ENCODE peak calls at places on chromosomes 3 and 15, in five cellular contexts. N, E, Y, C and B are unnamed samples.

GRCh38 chr3:129347446-129347845 is 68.8 kb downstream of the HMCES start:
- DNase-seq in E (no peak), N (no peak), C (no peak), Y (no peak), B (no peak)

GRCh38 chr3:10524270-10524669 is 18.9 kb upstream of the ATP2B2 start:
- DNase-seq in E (no peak), N (no peak), C (no peak), Y (no peak), B (no peak)

GRCh38 chr3:109081746-109082510 is 36.0 kb downstream of the MORC1 start:
- DNase-seq in C (peak; percentile 40), N (no peak), Y (no peak), E (no peak), B (peak; percentile 41)

GRCh38 chr3:79038636-79039035 is 729.2 kb downstream of the ROBO1 start:
- DNase-seq in E (no peak), C (no peak), Y (no peak), N (no peak), B (no peak)

GRCh38 chr3:169812124-169812843 is 386 bp upstream of the LRRIQ4 start:
- DNase-seq in Y (peak; percentile 51), E (peak; percentile 86), N (peak; percentile 72), C (peak; percentile 61), B (peak; percentile 85)

GRCh38 chr3:85710490-85710889 is 751.7 kb downstream of the CADM2 start:
- DNase-seq in C (no peak), N (no peak), Y (no peak), E (no peak), B (no peak)

GRCh38 chr15:93088200-93088980 is 621 bp downstream of the RGMA start:
- DNase-seq in Y (no peak), E (no peak), C (peak; percentile 37), N (peak; percentile 45), B (peak; percentile 53)

GRCh38 chr3:185115371-185115770 is 37.5 kb downstream of the C3orf70 start:
- DNase-seq in C (no peak), Y (no peak), E (no peak), N (no peak), B (no peak)

GRCh38 chr15:26983822-26984221 is 12.8 kb downstream of the GABRG3 start:
- DNase-seq in C (no peak), N (no peak), Y (no peak), E (no peak), B (no peak)

GRCh38 chr15:72784233-72784876 is 797 bp upstream of the ADPGK start:
- DNase-seq in Y (peak; percentile 62), E (no peak), C (peak; percentile 64), N (no peak), B (peak; percentile 62)

GRCh38 chr15:34987623-34987981 is 485 bp downstream of the ZNF770 start:
- DNase-seq in Y (no peak), E (no peak), C (no peak), N (no peak), B (no peak)

GRCh38 chr3:43998374-43998840 is 243.3 kb upstream of the TOPAZ1 start:
- DNase-seq in N (no peak), C (peak; percentile 31), Y (no peak), E (peak; percentile 45), B (no peak)

GRCh38 chr3:133506215-133506901 is 67.1 kb upstream of the CDV3 start:
- DNase-seq in C (no peak), N (no peak), Y (no peak), E (no peak), B (peak; percentile 69)

GRCh38 chr15:73987646-73988045 is 4.4 kb downstream of the STOML1 start:
- DNase-seq in C (no peak), N (no peak), E (no peak), Y (no peak), B (no peak)

GRCh38 chr3:111582114-111582461 is 13.1 kb downstream of the ZBED2 start:
- DNase-seq in Y (no peak), C (no peak), E (no peak), N (no peak), B (no peak)

GRCh38 chr3:61594978-61595687 is 33.8 kb downstream of the PTPRG start:
- DNase-seq in E (no peak), C (no peak), Y (no peak), N (no peak), B (no peak)

GRCh38 chr3:33075996-33076395 is 20.9 kb downstream of the GLB1 start:
- DNase-seq in N (no peak), Y (no peak), E (no peak), C (no peak), B (no peak)

GRCh38 chr3:4828279-4829030 is 150.8 kb upstream of the BHLHE40 start:
- DNase-seq in E (peak; percentile 59), C (no peak), Y (no peak), N (peak; percentile 33), B (no peak)

GRCh38 chr3:61877359-61877770 is 316.0 kb downstream of the PTPRG start:
- DNase-seq in C (no peak), Y (no peak), E (no peak), N (no peak), B (peak; percentile 17)

GRCh38 chr3:188978772-188979171 is 193.0 kb upstream of the TPRG1 start:
- DNase-seq in C (no peak), Y (peak; percentile 83), N (no peak), E (no peak), B (no peak)

GRCh38 chr15:37106490-37107001 is 6.2 kb upstream of the MEIS2 start:
- DNase-seq in Y (peak; percentile 83), C (peak; percentile 53), N (peak; percentile 68), E (no peak), B (no peak)
- TF ChIP-seq CTCF in Y (no peak), C (peak; percentile 17), N (peak; percentile 38), E (peak; percentile 24), B (peak; percentile 41)

GRCh38 chr3:159200176-159200575 is 398.3 kb downstream of the MFSD1 start:
- DNase-seq in E (no peak), N (no peak), C (no peak), Y (no peak), B (no peak)
- TF ChIP-seq CTCF in E (no peak), N (no peak), C (no peak), Y (no peak), B (no peak)

DNA sequence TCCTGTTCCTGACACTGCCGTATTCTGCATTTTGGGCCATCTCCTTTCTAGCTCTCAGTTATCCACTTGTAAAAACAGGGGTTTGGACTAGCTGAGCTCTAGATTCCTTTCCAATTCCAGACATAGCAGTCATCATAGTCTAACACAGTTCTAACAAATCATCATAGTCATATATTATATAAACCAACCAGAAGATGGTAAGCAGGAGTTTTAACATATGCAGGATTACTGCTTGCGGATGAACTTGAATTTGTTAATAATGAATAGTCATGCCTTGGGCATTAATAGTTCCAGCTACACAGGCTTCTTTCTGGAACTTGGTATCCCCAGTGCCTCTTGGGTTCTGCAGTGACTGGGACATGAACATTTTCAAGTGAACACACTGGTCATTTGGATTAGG is 26.6 kb downstream of the MASP1 start:
- DNase-seq in N (no peak), Y (no peak), E (no peak), C (no peak), B (no peak)
- TF ChIP-seq CTCF in N (no peak), Y (no peak), E (no peak), C (no peak), B (no peak)

DNA sequence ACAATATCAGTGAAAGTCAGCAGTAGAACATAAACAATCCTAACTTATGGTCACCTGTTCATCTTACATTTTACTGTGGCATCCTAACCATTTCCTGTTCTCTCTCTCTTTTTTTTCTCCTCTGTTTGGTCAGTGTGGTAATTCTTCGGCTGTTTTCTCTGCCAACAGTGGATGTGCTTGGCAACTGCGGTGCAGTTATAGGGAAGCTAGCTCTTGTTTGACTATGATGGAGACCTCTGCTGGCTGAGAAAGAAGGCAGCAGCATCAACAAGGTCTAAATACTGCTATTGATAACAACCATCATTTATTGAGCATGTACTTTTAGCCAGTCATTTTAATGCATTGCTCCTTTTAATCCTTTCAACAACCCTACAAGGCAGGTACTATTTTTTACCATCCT is 723 bp upstream of the DRD3 start:
- DNase-seq in Y (no peak), E (no peak), C (no peak), N (no peak), B (no peak)
- TF ChIP-seq CTCF in Y (no peak), E (no peak), C (no peak), N (peak; percentile 29), B (peak; percentile 7)

DNA sequence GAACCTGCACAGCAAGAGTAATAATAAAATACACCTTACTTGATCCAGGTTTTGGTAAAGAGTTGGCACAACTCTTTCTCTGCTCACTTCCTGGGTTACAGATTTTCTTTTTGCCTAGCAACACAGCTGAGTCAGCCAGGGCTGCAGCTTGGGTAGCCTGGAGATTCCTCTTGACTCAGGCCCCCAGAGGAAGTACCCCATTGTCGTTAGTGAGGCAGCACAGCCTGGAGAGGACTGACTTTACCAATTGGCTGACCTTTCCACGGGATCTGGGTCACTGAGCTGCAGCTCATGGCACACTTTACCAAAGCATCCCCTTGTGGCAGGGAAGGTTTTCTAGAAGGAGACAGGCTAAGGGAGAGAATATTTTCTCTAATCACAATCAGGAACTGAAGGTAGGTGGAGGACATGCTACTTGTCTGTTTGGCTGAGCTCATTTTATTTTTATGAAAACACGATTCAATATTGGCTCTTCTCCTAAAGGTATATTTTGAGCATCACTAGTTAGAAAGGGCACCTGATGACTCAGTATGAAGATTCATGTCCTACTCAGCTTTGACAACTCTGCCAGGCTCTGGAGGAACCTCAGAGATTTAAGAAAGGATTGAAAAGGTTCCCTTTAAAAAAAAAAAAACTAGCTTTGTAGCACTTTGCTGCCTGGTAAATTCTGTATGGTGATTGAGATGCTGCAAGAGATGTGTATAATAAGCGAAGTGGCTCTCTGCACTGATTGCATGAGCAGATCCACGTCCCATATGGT is 124.9 kb downstream of the CHDH start:
- DNase-seq in C (no peak), E (no peak), Y (no peak), N (no peak), B (no peak)
- TF ChIP-seq CTCF in C (no peak), E (no peak), Y (no peak), N (no peak), B (no peak)

GRCh38 chr15:28935316-28935715 is 49.5 kb downstream of the APBA2 start:
- DNase-seq in C (peak; percentile 37), E (no peak), N (no peak), Y (no peak), B (peak; percentile 55)
- TF ChIP-seq CTCF in C (peak; percentile 34), E (no peak), N (peak; percentile 27), Y (no peak), B (peak; percentile 13)

DNA sequence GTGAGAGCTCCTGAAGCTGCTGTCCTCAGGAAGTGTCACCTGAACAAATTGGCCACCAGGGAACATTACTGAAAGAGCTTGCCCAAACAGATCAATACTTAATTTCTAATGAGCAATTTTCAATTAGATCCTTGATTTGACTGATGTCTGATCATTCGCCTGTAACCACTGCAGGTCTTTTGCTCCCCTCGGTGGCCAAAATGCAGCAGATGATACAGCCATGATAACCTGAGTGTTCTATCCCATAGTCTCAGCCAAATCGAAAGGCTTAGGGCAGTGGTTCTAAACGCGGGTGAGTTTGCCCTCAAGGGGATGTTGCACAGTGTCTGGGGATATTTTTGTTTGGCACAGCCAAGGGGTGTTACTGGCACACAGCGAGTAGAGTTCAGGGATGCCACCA is 57.7 kb upstream of the MEX3B start:
- DNase-seq in E (no peak), C (no peak), Y (no peak), N (no peak), B (no peak)
- TF ChIP-seq CTCF in E (no peak), C (no peak), Y (no peak), N (no peak), B (no peak)